ENCODE peak calls at places on chromosome X, in four cellular contexts. W is NB4, E is fibroblast of pulmonary artery, A is colonic mucosa. O is an unnamed sample.

GRCh38 chrX:24371391-24371972 is 11.0 kb downstream of the SUPT20HL1 start:
- DNase-seq in W (peak; percentile 64), E (peak; percentile 67), A (peak; percentile 70), O (peak; percentile 56)

GRCh38 chrX:43474321-43474720 is 181.8 kb upstream of the MAOA start:
- DNase-seq in W (no peak), E (no peak), A (no peak), O (no peak)

GRCh38 chrX:44874481-44875184 is 1.6 kb downstream of the KDM6A start:
- DNase-seq in W (peak; percentile 53), E (peak; percentile 24), A (peak; percentile 66), O (peak; percentile 57)

GRCh38 chrX:13258052-13258444 is 61.8 kb downstream of the ATXN3L start:
- DNase-seq in W (no peak), E (no peak), A (no peak), O (no peak)

GRCh38 chrX:152343306-152343705 is 107.8 kb downstream of the GABRA3 start:
- DNase-seq in W (no peak), E (no peak), A (no peak), O (no peak)

GRCh38 chrX:149829751-149830191 is 48.0 kb downstream of the MAGEA9 start:
- DNase-seq in W (no peak), E (peak; percentile 8), A (no peak), O (peak; percentile 71)

GRCh38 chrX:53320543-53321215 is 39.3 kb upstream of the IQSEC2 start:
- DNase-seq in W (peak; percentile 15), E (no peak), A (no peak), O (no peak)

GRCh38 chrX:79325263-79325958 is 41.7 kb downstream of the ITM2A start:
- DNase-seq in W (no peak), E (no peak), A (no peak), O (no peak)

GRCh38 chrX:16658284-16658683 is 8.3 kb downstream of the S100G start:
- DNase-seq in W (no peak), E (peak; percentile 60), A (no peak), O (peak; percentile 61)

GRCh38 chrX:147174596-147174995 is 360.1 kb upstream of the CXorf51A start:
- DNase-seq in W (no peak), E (no peak), A (no peak), O (no peak)

DNA sequence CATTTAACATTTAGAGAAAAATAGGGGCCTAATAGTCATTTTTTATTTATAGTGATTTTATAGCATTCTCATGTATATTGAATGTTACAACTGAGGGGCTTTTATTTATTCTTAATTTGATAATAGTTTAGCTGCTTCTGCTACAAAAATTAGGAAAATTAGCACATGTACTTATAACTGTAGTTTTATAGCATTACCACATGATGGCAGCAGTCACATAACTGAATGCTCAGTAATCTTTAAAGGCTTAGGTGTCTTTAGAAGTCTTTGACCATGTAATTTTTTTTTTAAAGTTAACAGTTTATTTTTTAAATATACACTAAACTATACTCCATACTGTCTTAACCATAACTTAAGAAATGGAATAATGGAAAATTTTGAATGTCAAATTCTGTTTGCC is 136.6 kb downstream of the STAG2 start:
- DNase-seq in W (peak; percentile 50), E (peak; percentile 48), A (no peak), O (peak; percentile 35)
- TF ChIP-seq CTCF in W (peak; percentile 26), E (peak; percentile 46), A (peak; percentile 52), O (peak; percentile 62)

GRCh38 chrX:119467842-119468185 is 430 bp upstream of the SLC25A5 start:
- DNase-seq in W (no peak), E (no peak), A (no peak), O (no peak)
- H3K4me3 ChIP-seq in W (peak overlapping the region; percentile 44), E (peak overlapping the region; percentile 47), A (no peak overlapping the region), O (peak overlapping the region; percentile 38)

DNA sequence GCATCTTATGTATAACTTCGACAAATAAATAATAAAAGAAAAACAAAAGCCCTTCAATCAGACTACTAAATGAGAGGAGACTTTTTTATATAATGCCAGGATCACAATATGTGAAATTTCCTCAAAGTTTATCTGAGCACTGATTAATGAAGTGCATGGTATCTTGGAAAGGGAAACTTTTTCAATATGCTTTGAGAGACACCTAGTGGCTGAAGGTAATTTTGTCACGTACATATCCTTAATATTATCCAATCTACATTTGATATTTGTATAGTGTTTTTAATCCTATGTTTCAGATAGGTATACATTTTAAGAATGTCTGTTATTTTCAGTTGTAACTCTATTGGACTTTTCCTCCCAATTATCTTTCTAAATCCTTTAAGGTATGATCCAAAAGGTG is 146.8 kb downstream of the KLHL4 start:
- DNase-seq in W (peak; percentile 29), E (peak; percentile 68), A (no peak), O (peak; percentile 39)
- TF ChIP-seq CTCF in W (no peak), E (peak; percentile 41), A (peak; percentile 26), O (peak; percentile 43)

GRCh38 chrX:46325312-46325877 is 219.8 kb downstream of the ZNF674 start:
- DNase-seq in W (no peak), E (peak; percentile 58), A (no peak), O (peak; percentile 77)
- H3K4me3 ChIP-seq in W (no peak overlapping the region), E (no peak overlapping the region), A (no peak overlapping the region), O (no peak overlapping the region)

DNA sequence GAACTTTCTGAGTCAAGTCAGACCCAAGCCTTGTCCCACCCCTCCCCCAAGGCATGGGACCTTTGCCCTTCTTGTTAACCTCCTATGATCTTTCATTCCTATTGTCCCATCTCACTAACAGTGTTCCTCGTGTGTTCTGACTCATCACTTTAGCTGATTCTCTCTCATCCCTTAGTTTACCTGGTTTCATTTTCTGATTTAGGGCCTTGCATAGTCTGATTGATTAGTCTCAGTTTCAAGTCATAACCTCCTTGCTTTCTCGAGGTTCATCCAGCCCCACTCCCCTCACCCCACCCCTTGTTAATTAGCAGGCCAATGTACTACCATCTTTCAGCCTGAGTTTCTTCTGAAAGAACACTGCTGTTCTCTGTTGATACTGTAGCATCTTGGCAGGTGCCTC is 517.4 kb downstream of the RPA4 start:
- DNase-seq in W (no peak), E (no peak), A (no peak), O (no peak)
- TF ChIP-seq CTCF in W (no peak), E (no peak), A (no peak), O (no peak)

GRCh38 chrX:124275167-124275894 is 57.1 kb upstream of the TEX13D start:
- DNase-seq in W (no peak), E (no peak), A (no peak), O (no peak)
- H3K4me3 ChIP-seq in W (no peak overlapping the region), E (no peak overlapping the region), A (no peak overlapping the region), O (no peak overlapping the region)

GRCh38 chrX:9351112-9351511 is 113.7 kb upstream of the TBL1X start:
- DNase-seq in W (no peak), E (no peak), A (no peak), O (no peak)

GRCh38 chrX:9354918-9355317 is 109.9 kb upstream of the TBL1X start:
- DNase-seq in W (peak; percentile 61), E (no peak), A (no peak), O (no peak)

GRCh38 chrX:9349572-9350259 is 115.1 kb upstream of the TBL1X start:
- DNase-seq in W (peak; percentile 37), E (peak; percentile 27), A (no peak), O (peak; percentile 26)

GRCh38 chrX:9352683-9353430 is 112.0 kb upstream of the TBL1X start:
- DNase-seq in W (peak; percentile 94), E (peak; percentile 79), A (peak; percentile 34), O (peak; percentile 65)

DNA sequence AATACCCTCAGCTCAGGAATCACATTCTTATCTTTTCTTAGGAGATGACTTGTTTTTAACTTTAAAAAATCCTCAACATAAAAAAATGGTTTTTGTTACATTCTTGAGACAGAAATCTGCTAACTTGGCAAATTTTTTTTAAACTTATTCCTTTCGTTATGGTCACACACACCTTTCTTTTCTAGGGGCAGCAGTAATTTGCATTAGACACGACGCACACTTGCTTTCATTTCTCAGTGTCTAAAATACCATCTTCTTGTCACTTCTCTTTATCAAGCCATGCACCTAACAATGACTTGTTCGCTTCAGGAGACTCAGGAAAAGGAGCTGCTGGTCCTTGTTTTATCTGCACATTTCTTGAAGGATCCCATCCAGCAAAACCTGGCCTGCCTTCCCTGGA is 112.6 kb upstream of the TBL1X start:
- DNase-seq in W (no peak), E (no peak), A (no peak), O (no peak)
- TF ChIP-seq CTCF in W (no peak), E (no peak), A (no peak), O (no peak)

GRCh38 chrX:29477878-29478277 is 737.5 kb upstream of the MAGEB2 start:
- DNase-seq in W (no peak), E (no peak), A (no peak), O (no peak)
- H3K4me3 ChIP-seq in W (no peak overlapping the region), E (no peak overlapping the region), A (no peak overlapping the region), O (no peak overlapping the region)